ENCODE peak calls at places on chromosomes 5 and 9, in six cellular contexts. N, I, L, P, K and B are unnamed samples.

GRCh38 chr9:98040212-98040611 is 16.3 kb upstream of the NANS start:
- DNase-seq in N (no peak), I (no peak), L (no peak), P (no peak), K (no peak), B (no peak)

GRCh38 chr9:35811364-35812024 is 568 bp downstream of the SPAG8 start:
- DNase-seq in N (no peak), I (peak), L (no peak), P (no peak), K (peak), B (peak)

GRCh38 chr9:89606049-89606481 is 1.3 kb downstream of the GADD45G start:
- DNase-seq in N (peak), I (peak), L (peak), P (peak), K (peak), B (peak)

GRCh38 chr9:113296796-113297558 is 6.2 kb downstream of the RNF183 start:
- DNase-seq in N (no peak), I (no peak), L (no peak), P (no peak), K (no peak), B (no peak)

GRCh38 chr5:144189800-144190429 is 19.2 kb downstream of the KCTD16 start:
- DNase-seq in N (no peak), I (no peak), L (no peak), P (peak), K (peak), B (peak)

GRCh38 chr9:117290809-117291208 is 124.0 kb downstream of the ASTN2 start:
- DNase-seq in N (no peak), I (no peak), L (peak), P (no peak), K (no peak), B (no peak)

GRCh38 chr5:119287547-119288073 is 68.2 kb upstream of the TNFAIP8 start:
- DNase-seq in N (no peak), I (no peak), L (no peak), P (peak), K (peak), B (no peak)

GRCh38 chr9:14692918-14693861 is at the start of gene ZDHHC21:
- DNase-seq in N (no peak), I (peak), L (no peak), P (peak), K (peak), B (peak)

GRCh38 chr9:26170224-26170623 is 492.0 kb upstream of the TUSC1 start:
- DNase-seq in N (no peak), I (no peak), L (no peak), P (no peak), K (peak), B (peak)

GRCh38 chr5:169160405-169160901 is 140.5 kb downstream of the SLIT3 start:
- DNase-seq in N (no peak), I (no peak), L (no peak), P (no peak), K (peak), B (peak)

GRCh38 chr9:100689635-100690034 is 111.8 kb downstream of the CAVIN4 start:
- DNase-seq in N (no peak), I (no peak), L (no peak), P (no peak), K (no peak), B (no peak)

GRCh38 chr5:1757511-1757910 is 42.1 kb downstream of the MRPL36 start:
- DNase-seq in N (no peak), I (no peak), L (no peak), P (no peak), K (no peak), B (no peak)

GRCh38 chr5:55471468-55471867 is 63.3 kb downstream of the PLPP1 start:
- DNase-seq in N (no peak), I (no peak), L (no peak), P (no peak), K (no peak), B (no peak)

GRCh38 chr9:70504814-70505213 is 90.4 kb upstream of the KLF9 start:
- DNase-seq in N (no peak), I (no peak), L (no peak), P (no peak), K (peak), B (peak)

GRCh38 chr5:156120777-156121176 is 206.2 kb upstream of the SGCD start:
- DNase-seq in N (no peak), I (no peak), L (no peak), P (no peak), K (no peak), B (no peak)

GRCh38 chr5:56329652-56330051 is 96.5 kb upstream of the ANKRD55 start:
- DNase-seq in N (no peak), I (no peak), L (no peak), P (no peak), K (no peak), B (no peak)

DNA sequence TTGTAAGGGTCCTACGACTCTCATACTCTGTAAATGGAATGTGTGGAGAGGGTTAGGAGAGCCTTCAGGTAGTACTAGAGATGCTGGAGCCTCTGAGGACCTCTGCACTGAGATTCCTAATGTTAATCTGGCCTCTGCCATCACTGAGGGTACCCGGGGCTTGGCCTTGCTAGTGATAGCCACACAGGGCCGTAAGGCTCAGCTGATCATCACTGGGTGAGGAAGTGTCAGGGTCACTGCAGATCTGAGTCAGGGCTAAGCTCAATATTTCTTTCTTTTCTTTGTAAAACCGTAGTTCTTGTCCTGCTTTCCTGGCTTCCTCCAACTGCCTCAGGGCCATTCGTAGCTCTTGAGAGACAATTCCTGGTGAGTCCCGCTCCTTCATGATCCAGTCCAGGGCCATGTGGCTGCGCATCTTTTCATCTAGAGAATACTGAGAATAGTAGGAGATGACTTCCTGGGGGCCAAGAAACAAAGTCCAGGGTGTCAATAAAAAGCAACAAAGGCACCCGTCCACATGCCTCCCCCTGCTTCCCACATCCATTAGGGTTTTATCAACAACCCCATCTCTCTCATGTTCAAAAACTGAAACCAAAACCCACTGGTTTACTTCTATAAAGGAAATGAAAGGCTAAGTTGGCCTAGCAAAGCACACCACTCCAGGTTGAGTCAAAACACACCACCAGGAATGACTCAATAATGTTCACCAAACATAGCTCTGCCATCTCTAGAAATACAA is 47.7 kb downstream of the LIX1 start:
- DNase-seq in N (no peak), I (no peak), L (no peak), P (no peak), K (no peak), B (no peak)
- H3K4me3 ChIP-seq in N (no peak), I (no peak), L (no peak), P (no peak), K (no peak), B (no peak)

GRCh38 chr9:82104252-82104651 is 115.7 kb downstream of the SPATA31D1 start:
- DNase-seq in N (no peak), I (no peak), L (no peak), P (no peak), K (no peak), B (no peak)

GRCh38 chr9:82106536-82106935 is 118.0 kb downstream of the SPATA31D1 start:
- DNase-seq in N (no peak), I (no peak), L (no peak), P (no peak), K (no peak), B (no peak)

GRCh38 chr9:82105729-82106128 is 117.2 kb downstream of the SPATA31D1 start:
- DNase-seq in N (no peak), I (no peak), L (no peak), P (no peak), K (no peak), B (no peak)

DNA sequence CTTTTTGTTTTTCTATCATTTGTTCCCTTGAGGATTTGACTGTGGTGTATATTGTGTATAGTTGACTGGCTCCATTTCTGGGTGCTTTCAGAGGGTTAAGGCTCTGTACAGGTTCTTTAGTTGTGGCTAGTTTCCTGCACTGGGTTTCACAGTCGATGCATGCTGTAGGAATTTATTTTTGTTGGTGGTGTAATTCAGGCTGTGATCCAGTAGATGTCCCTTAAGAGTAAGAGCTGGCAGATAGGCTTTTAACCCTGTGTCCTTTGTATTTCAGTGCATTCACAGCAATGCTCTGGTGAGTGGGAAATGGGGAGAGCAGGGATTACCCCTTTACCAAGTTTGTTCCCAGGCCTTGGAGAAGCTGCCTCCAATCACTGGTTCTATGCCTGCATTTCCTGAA is 112.9 kb downstream of the SPATA31D1 start:
- DNase-seq in N (no peak), I (no peak), L (no peak), P (peak), K (peak), B (no peak)
- TF ChIP-seq CTCF in N (peak), I (no peak), L (no peak), P (no peak), K (peak), B (no peak)

GRCh38 chr5:5293029-5293428 is 129.4 kb upstream of the ICE1 start:
- DNase-seq in N (no peak), I (no peak), L (no peak), P (peak), K (no peak), B (no peak)
- H3K4me3 ChIP-seq in N (no peak), I (no peak), L (no peak), P (no peak), K (no peak), B (no peak)

GRCh38 chr5:88150747-88151146 is 117.9 kb downstream of the TMEM161B start:
- DNase-seq in N (no peak), I (no peak), L (no peak), P (no peak), K (no peak), B (no peak)
- TF ChIP-seq CTCF in N (no peak), I (no peak), L (no peak), P (no peak), K (no peak), B (no peak)